ENCODE peak calls at places on chromosomes 2 and 18, in ten cellular contexts. One of them, this sample, is unnamed.

GRCh38 chr2:157333304-157334047 is 7.9 kb upstream of the ERMN start:
- DNase-seq in breast epithelium: no peak
- DNase-seq in uterus: no peak
- DNase-seq in heart left ventricle: no peak
- DNase-seq in A549: no peak
- DNase-seq in suprapubic skin: no peak
- DNase-seq in stomach: no peak
- DNase-seq in Peyer's patch: no peak
- DNase-seq in tibial nerve: no peak
- DNase-seq in esophagus squamous epithelium: no peak
- DNase-seq in this sample: no peak

GRCh38 chr2:101473911-101474751 is 781 bp downstream of the RFX8 start:
- DNase-seq in breast epithelium: no peak
- DNase-seq in uterus: peak
- DNase-seq in heart left ventricle: peak
- DNase-seq in A549: no peak
- DNase-seq in suprapubic skin: peak
- DNase-seq in stomach: peak
- DNase-seq in Peyer's patch: no peak
- DNase-seq in tibial nerve: no peak
- DNase-seq in esophagus squamous epithelium: no peak
- DNase-seq in this sample: no peak

GRCh38 chr2:157184161-157184910 is 73.2 kb upstream of the GALNT5 start:
- DNase-seq in breast epithelium: no peak
- DNase-seq in uterus: no peak
- DNase-seq in heart left ventricle: no peak
- DNase-seq in A549: no peak
- DNase-seq in suprapubic skin: no peak
- DNase-seq in stomach: no peak
- DNase-seq in Peyer's patch: no peak
- DNase-seq in tibial nerve: no peak
- DNase-seq in esophagus squamous epithelium: no peak
- DNase-seq in this sample: no peak

GRCh38 chr2:187215576-187216240 is 232.3 kb downstream of the CALCRL start:
- DNase-seq in breast epithelium: no peak
- DNase-seq in uterus: no peak
- DNase-seq in heart left ventricle: no peak
- DNase-seq in A549: no peak
- DNase-seq in suprapubic skin: no peak
- DNase-seq in stomach: no peak
- DNase-seq in Peyer's patch: no peak
- DNase-seq in tibial nerve: no peak
- DNase-seq in esophagus squamous epithelium: no peak
- DNase-seq in this sample: no peak

GRCh38 chr18:13437034-13437433 is 218.5 kb downstream of the LDLRAD4 start:
- DNase-seq in breast epithelium: no peak
- DNase-seq in uterus: no peak
- DNase-seq in heart left ventricle: no peak
- DNase-seq in A549: no peak
- DNase-seq in suprapubic skin: no peak
- DNase-seq in stomach: no peak
- DNase-seq in Peyer's patch: no peak
- DNase-seq in tibial nerve: no peak
- DNase-seq in esophagus squamous epithelium: no peak
- DNase-seq in this sample: no peak

GRCh38 chr2:182368446-182368845 is 58.4 kb downstream of the PDE1A start:
- DNase-seq in breast epithelium: no peak
- DNase-seq in uterus: peak
- DNase-seq in heart left ventricle: no peak
- DNase-seq in A549: peak
- DNase-seq in suprapubic skin: no peak
- DNase-seq in stomach: no peak
- DNase-seq in Peyer's patch: no peak
- DNase-seq in tibial nerve: no peak
- DNase-seq in esophagus squamous epithelium: no peak
- DNase-seq in this sample: peak

GRCh38 chr2:25333981-25334380 is 7.7 kb downstream of the DNMT3A start:
- DNase-seq in breast epithelium: no peak
- DNase-seq in uterus: no peak
- DNase-seq in heart left ventricle: peak
- DNase-seq in A549: no peak
- DNase-seq in suprapubic skin: no peak
- DNase-seq in stomach: no peak
- DNase-seq in Peyer's patch: no peak
- DNase-seq in tibial nerve: no peak
- DNase-seq in esophagus squamous epithelium: no peak
- DNase-seq in this sample: no peak

GRCh38 chr2:78407960-78408794 is 617.3 kb upstream of the REG3G start:
- DNase-seq in breast epithelium: no peak
- DNase-seq in uterus: no peak
- DNase-seq in heart left ventricle: peak
- DNase-seq in A549: no peak
- DNase-seq in suprapubic skin: no peak
- DNase-seq in stomach: no peak
- DNase-seq in Peyer's patch: no peak
- DNase-seq in tibial nerve: no peak
- DNase-seq in esophagus squamous epithelium: no peak
- DNase-seq in this sample: no peak

DNA sequence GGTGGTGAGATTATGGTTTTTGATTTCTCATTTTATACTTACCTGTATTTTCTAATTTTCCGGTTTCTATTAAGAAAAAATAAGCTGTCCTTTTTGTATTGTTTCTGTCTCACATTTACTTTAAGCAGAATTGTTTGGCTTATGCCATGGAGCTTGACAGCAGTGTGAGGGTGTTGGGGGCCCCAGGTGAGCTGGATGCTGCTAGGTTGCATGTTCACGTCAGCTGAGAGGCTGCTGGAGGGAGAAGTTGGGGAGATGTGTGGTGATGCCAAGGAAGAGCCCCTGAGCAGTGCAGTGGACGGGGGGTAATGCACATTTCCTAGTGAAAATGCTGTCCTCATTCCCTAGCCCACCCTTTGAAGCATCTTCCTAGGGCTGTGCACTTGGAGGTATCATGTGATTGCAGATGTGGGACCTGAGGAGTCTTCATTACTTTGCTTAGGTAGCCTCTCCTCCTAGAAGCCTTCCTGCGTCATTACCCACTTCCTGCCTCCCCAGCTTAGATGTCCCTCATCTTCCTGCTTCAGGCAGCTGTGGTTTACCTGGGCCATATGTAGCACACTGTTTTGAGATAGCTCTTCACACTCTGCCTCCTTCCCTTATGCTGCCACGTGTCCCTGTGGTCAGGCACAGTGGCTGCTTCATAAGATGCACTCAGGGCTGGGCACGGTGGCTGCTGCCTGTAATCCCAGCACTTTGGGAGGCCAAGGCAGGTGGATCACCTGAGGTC is 16.2 kb downstream of the ATG16L1 start:
- DNase-seq in breast epithelium: no peak
- DNase-seq in uterus: no peak
- DNase-seq in heart left ventricle: no peak
- DNase-seq in A549: no peak
- DNase-seq in suprapubic skin: no peak
- DNase-seq in stomach: peak
- DNase-seq in Peyer's patch: peak
- DNase-seq in tibial nerve: no peak
- DNase-seq in esophagus squamous epithelium: no peak
- DNase-seq in this sample: no peak
- TF ChIP-seq POLR2A in breast epithelium: no peak
- TF ChIP-seq POLR2A in uterus: no peak
- TF ChIP-seq POLR2A in heart left ventricle: no peak
- TF ChIP-seq POLR2A in A549: no peak
- TF ChIP-seq POLR2A in suprapubic skin: no peak
- TF ChIP-seq POLR2A in stomach: no peak
- TF ChIP-seq POLR2A in Peyer's patch: no peak
- TF ChIP-seq POLR2A in tibial nerve: no peak
- TF ChIP-seq POLR2A in esophagus squamous epithelium: no peak
- TF ChIP-seq POLR2A in this sample: no peak

DNA sequence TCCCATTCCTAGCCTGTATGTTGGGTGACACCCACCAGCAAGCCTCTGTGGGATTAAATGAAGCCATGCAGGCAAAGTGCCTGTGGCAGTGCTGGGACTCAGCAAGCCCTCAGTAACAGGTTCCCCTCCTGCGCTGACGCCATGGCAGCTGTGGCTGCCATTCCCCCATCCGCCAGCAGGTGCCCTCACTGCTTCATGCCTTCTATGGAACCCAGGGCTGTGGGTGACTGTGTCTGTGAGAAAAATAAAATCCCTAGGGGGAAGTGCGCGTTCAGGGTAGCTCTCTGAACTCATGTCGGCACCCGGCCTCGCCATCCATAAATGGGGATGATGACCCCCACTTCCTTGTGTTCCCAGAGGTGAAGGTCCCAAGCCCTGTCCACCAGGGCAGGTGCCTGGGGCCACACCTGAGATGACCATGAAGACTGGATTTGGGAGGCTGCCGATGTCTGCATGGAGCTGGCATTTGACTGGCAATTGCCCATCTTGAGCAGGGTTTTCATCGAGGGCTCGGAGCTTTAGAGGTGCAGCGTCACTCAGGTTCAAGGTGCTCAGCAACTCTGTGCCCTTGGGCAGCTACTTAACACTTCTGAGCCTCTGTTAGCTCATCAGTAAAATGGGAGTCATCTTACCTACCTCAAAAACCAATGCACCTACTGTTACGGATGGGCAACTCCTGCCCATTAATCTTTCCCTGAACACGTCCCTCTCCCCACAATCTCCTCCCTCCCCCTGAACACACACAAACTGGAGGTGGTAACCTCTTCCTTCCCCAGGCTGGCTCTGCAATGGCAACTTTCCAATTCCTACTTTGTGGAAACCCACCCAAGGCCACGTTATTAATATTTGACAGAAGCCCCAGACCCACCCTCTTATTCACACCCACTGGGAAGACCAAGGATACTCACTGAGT is 2.9 kb upstream of the MAL start:
- DNase-seq in breast epithelium: peak
- DNase-seq in uterus: peak
- DNase-seq in heart left ventricle: peak
- DNase-seq in A549: peak
- DNase-seq in suprapubic skin: no peak
- DNase-seq in stomach: peak
- DNase-seq in Peyer's patch: peak
- DNase-seq in tibial nerve: peak
- DNase-seq in esophagus squamous epithelium: no peak
- DNase-seq in this sample: peak
- TF ChIP-seq CTCF in breast epithelium: peak
- TF ChIP-seq CTCF in uterus: peak
- TF ChIP-seq CTCF in heart left ventricle: peak
- TF ChIP-seq CTCF in A549: peak
- TF ChIP-seq CTCF in suprapubic skin: peak
- TF ChIP-seq CTCF in stomach: peak
- TF ChIP-seq CTCF in Peyer's patch: peak
- TF ChIP-seq CTCF in tibial nerve: peak
- TF ChIP-seq CTCF in esophagus squamous epithelium: peak
- TF ChIP-seq CTCF in this sample: no peak

GRCh38 chr2:177633111-177633510 is 240.5 kb downstream of the AGPS start:
- DNase-seq in breast epithelium: no peak
- DNase-seq in uterus: no peak
- DNase-seq in heart left ventricle: no peak
- DNase-seq in A549: no peak
- DNase-seq in suprapubic skin: no peak
- DNase-seq in stomach: no peak
- DNase-seq in Peyer's patch: no peak
- DNase-seq in tibial nerve: no peak
- DNase-seq in esophagus squamous epithelium: no peak
- DNase-seq in this sample: no peak

GRCh38 chr2:177636672-177637071 is 244.1 kb downstream of the AGPS start:
- DNase-seq in breast epithelium: no peak
- DNase-seq in uterus: no peak
- DNase-seq in heart left ventricle: no peak
- DNase-seq in A549: no peak
- DNase-seq in suprapubic skin: no peak
- DNase-seq in stomach: no peak
- DNase-seq in Peyer's patch: no peak
- DNase-seq in tibial nerve: no peak
- DNase-seq in esophagus squamous epithelium: no peak
- DNase-seq in this sample: no peak

GRCh38 chr2:177635696-177636095 is 243.1 kb downstream of the AGPS start:
- DNase-seq in breast epithelium: no peak
- DNase-seq in uterus: no peak
- DNase-seq in heart left ventricle: no peak
- DNase-seq in A549: no peak
- DNase-seq in suprapubic skin: no peak
- DNase-seq in stomach: no peak
- DNase-seq in Peyer's patch: no peak
- DNase-seq in tibial nerve: no peak
- DNase-seq in esophagus squamous epithelium: no peak
- DNase-seq in this sample: no peak

GRCh38 chr2:177631702-177632101 is 239.1 kb downstream of the AGPS start:
- DNase-seq in breast epithelium: no peak
- DNase-seq in uterus: no peak
- DNase-seq in heart left ventricle: no peak
- DNase-seq in A549: no peak
- DNase-seq in suprapubic skin: no peak
- DNase-seq in stomach: no peak
- DNase-seq in Peyer's patch: no peak
- DNase-seq in tibial nerve: no peak
- DNase-seq in esophagus squamous epithelium: no peak
- DNase-seq in this sample: no peak

DNA sequence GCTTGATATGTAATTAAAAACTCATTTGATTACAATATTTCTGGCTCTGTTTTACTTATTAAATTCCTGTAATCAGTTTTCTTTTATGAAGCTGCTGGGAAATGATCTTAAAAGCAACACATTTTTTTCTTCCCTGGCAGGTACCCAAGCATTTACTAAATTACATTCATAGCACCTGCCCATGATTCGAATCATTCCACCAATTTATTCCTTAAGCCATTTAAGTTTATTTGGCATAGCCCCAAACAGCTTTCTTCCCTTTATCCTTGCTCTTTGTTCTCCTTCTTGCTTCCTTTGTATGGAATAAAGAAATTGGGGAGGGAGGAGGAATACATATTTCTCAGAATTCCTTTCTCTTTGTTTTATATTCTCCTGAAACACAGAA is 241.3 kb downstream of the AGPS start:
- DNase-seq in breast epithelium: no peak
- DNase-seq in uterus: no peak
- DNase-seq in heart left ventricle: no peak
- DNase-seq in A549: no peak
- DNase-seq in suprapubic skin: no peak
- DNase-seq in stomach: no peak
- DNase-seq in Peyer's patch: no peak
- DNase-seq in tibial nerve: no peak
- DNase-seq in esophagus squamous epithelium: no peak
- DNase-seq in this sample: no peak
- H3K4me3 ChIP-seq in breast epithelium: peak
- H3K4me3 ChIP-seq in uterus: no peak
- H3K4me3 ChIP-seq in heart left ventricle: no peak
- H3K4me3 ChIP-seq in A549: peak
- H3K4me3 ChIP-seq in suprapubic skin: no peak
- H3K4me3 ChIP-seq in stomach: peak
- H3K4me3 ChIP-seq in Peyer's patch: no peak
- H3K4me3 ChIP-seq in tibial nerve: peak
- H3K4me3 ChIP-seq in esophagus squamous epithelium: peak
- H3K4me3 ChIP-seq in this sample: no peak

DNA sequence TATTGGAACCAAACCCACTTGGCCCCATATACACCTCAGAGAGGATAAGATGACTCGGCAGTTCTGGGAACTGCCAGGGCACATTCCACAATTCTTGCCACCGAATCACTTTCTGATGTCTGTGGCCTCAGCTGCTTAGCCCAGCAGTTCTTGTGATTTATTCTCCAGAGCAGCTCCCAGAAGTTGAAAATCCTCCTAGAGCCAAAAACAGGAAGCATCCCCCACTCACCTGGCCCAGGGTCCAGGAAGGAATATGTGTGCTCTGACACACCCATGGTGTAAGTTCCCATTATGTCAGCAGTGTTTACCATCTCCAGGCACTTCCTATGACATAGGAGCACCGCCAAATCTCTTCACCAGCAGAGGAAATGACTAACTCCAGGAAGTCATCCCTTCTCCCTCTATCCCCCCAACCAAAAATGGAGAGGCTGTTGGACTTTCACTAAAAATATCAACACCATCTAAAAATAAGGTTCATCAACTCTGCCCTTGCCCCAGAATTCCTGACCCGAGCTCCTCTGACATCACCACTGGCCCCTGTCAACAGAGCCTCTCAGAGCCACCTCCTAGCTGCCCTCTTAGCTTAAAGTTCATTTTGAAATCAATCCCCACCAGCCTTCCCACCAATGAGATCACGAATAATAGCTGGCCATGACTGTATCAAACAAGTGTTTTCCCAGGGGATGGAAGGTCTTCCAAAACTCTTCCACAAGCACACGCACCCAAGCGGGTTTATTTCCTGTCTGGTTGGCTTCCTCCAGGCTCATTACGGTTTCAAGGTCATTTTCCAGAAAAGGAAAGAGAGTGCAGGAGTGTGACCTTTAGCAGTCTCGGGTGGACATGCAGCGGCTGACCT is 223.1 kb upstream of the PARD3B start:
- DNase-seq in breast epithelium: no peak
- DNase-seq in uterus: no peak
- DNase-seq in heart left ventricle: no peak
- DNase-seq in A549: peak
- DNase-seq in suprapubic skin: no peak
- DNase-seq in stomach: no peak
- DNase-seq in Peyer's patch: no peak
- DNase-seq in tibial nerve: no peak
- DNase-seq in esophagus squamous epithelium: no peak
- DNase-seq in this sample: no peak
- TF ChIP-seq POLR2A in breast epithelium: no peak
- TF ChIP-seq POLR2A in uterus: no peak
- TF ChIP-seq POLR2A in heart left ventricle: no peak
- TF ChIP-seq POLR2A in A549: no peak
- TF ChIP-seq POLR2A in suprapubic skin: no peak
- TF ChIP-seq POLR2A in stomach: no peak
- TF ChIP-seq POLR2A in Peyer's patch: no peak
- TF ChIP-seq POLR2A in tibial nerve: no peak
- TF ChIP-seq POLR2A in esophagus squamous epithelium: no peak
- TF ChIP-seq POLR2A in this sample: no peak